ENCODE peak calls at places on chromosome 15, in eight cellular contexts. D is heart right ventricle; A is Panc1; G is mucosa of gallbladder; J is fibroblast of mammary gland; N is anterior cingulate cortex; C is fibroblast of pulmonary artery; F is CD8-positive, alpha-beta memory T cell. I is an unnamed sample.

GRCh38 chr15:86036243-86036642 is 43.4 kb upstream of the AGBL1 start:
- DNase-seq in D (no peak), A (no peak), G (no peak), J (no peak), N (no peak), C (no peak), F (no peak), I (no peak)

GRCh38 chr15:62935300-62936081 is 107.1 kb upstream of the TPM1 start:
- DNase-seq in D (no peak), A (no peak), G (peak; percentile 28), J (no peak), N (no peak), C (no peak), F (no peak), I (no peak)

GRCh38 chr15:45802140-45802539 is 167.3 kb downstream of the SQOR start:
- DNase-seq in D (no peak), A (no peak), G (no peak), J (no peak), N (no peak), C (no peak), F (no peak), I (no peak)

GRCh38 chr15:39171944-39172368 is 408.9 kb upstream of the THBS1 start:
- DNase-seq in D (no peak), A (peak; percentile 86), G (peak; percentile 67), J (peak; percentile 98), N (peak; percentile 58), C (peak; percentile 99), F (no peak), I (no peak)

GRCh38 chr15:72203507-72203837 is 5.9 kb upstream of the GRAMD2A start:
- DNase-seq in D (peak; percentile 67), A (no peak), G (peak; percentile 70), J (peak; percentile 81), N (peak; percentile 91), C (peak; percentile 88), F (no peak), I (no peak)

GRCh38 chr15:43792761-43793493 is 807 bp downstream of the SERF2 start:
- DNase-seq in D (peak; percentile 33), A (no peak), G (no peak), J (peak; percentile 46), N (no peak), C (peak; percentile 40), F (peak; percentile 18), I (peak; percentile 19)

GRCh38 chr15:80179025-80179759 is 26.4 kb downstream of the FAH start:
- DNase-seq in D (no peak), A (peak; percentile 89), G (no peak), J (peak; percentile 97), N (no peak), C (peak; percentile 87), F (no peak), I (no peak)

GRCh38 chr15:96053039-96054021 is 277.2 kb upstream of the NR2F2 start:
- DNase-seq in D (peak; percentile 72), A (no peak), G (peak; percentile 47), J (no peak), N (no peak), C (peak; percentile 48), F (no peak), I (no peak)

GRCh38 chr15:67329984-67330733 is 75.6 kb downstream of the IQCH start:
- DNase-seq in D (no peak), A (no peak), G (no peak), J (no peak), N (no peak), C (peak; percentile 8), F (no peak), I (no peak)

GRCh38 chr15:100559330-100559729 is 30.6 kb upstream of the CERS3 start:
- DNase-seq in D (no peak), A (no peak), G (peak; percentile 35), J (peak; percentile 91), N (no peak), C (peak; percentile 79), F (no peak), I (no peak)

GRCh38 chr15:71349736-71350515 is 234.7 kb downstream of the THSD4 start:
- DNase-seq in D (no peak), A (no peak), G (no peak), J (no peak), N (no peak), C (no peak), F (no peak), I (no peak)

GRCh38 chr15:29681486-29681845 is 140.8 kb downstream of the TJP1 start:
- DNase-seq in D (no peak), A (no peak), G (no peak), J (no peak), N (no peak), C (no peak), F (no peak), I (no peak)

GRCh38 chr15:92541197-92542190 is 114.1 kb downstream of the FAM174B start:
- DNase-seq in D (peak; percentile 22), A (no peak), G (no peak), J (peak; percentile 6), N (no peak), C (no peak), F (no peak), I (no peak)

GRCh38 chr15:68328485-68328884 is 50.9 kb downstream of the FEM1B start:
- DNase-seq in D (no peak), A (no peak), G (no peak), J (no peak), N (no peak), C (no peak), F (no peak), I (no peak)

GRCh38 chr15:81113861-81114261 is 20.2 kb upstream of the CFAP161 start:
- DNase-seq in D (no peak), A (no peak), G (no peak), J (peak; percentile 46), N (no peak), C (peak; percentile 36), F (no peak), I (no peak)

GRCh38 chr15:95459288-95459687 is 871.2 kb upstream of the NR2F2 start:
- DNase-seq in D (no peak), A (no peak), G (no peak), J (peak; percentile 67), N (no peak), C (peak; percentile 69), F (no peak), I (no peak)

GRCh38 chr15:41866263-41866703 is 27.6 kb downstream of the SPTBN5 start:
- DNase-seq in D (no peak), A (no peak), G (no peak), J (no peak), N (no peak), C (no peak), F (no peak), I (no peak)

GRCh38 chr15:50028323-50028722 is 90.7 kb downstream of the ATP8B4 start:
- DNase-seq in D (no peak), A (no peak), G (no peak), J (no peak), N (no peak), C (no peak), F (no peak), I (no peak)

GRCh38 chr15:40342421-40343313 is 1.9 kb upstream of the CCDC9B start:
- DNase-seq in D (no peak), A (no peak), G (no peak), J (peak; percentile 41), N (no peak), C (peak; percentile 52), F (no peak), I (no peak)

GRCh38 chr15:68206711-68207151 is 1.6 kb upstream of the CALML4 start:
- DNase-seq in D (no peak), A (no peak), G (no peak), J (no peak), N (no peak), C (no peak), F (no peak), I (no peak)

GRCh38 chr15:77862651-77863104 is 214.8 kb downstream of the TBC1D2B start:
- DNase-seq in D (no peak), A (no peak), G (no peak), J (no peak), N (no peak), C (no peak), F (no peak), I (no peak)

GRCh38 chr15:56736881-56737707 is 3.8 kb upstream of the ZNF280D start:
- DNase-seq in D (no peak), A (no peak), G (no peak), J (no peak), N (no peak), C (peak; percentile 57), F (no peak), I (no peak)

GRCh38 chr15:84552896-84553295 is 47.9 kb upstream of the ZSCAN2 start:
- DNase-seq in D (no peak), A (no peak), G (no peak), J (peak; percentile 17), N (no peak), C (no peak), F (no peak), I (no peak)

GRCh38 chr15:48965972-48966371 is 2.3 kb upstream of the SHC4 start:
- DNase-seq in D (no peak), A (no peak), G (no peak), J (peak; percentile 76), N (no peak), C (peak; percentile 85), F (no peak), I (no peak)

GRCh38 chr15:69593981-69594966 is 141.7 kb downstream of the RPLP1 start:
- DNase-seq in D (peak; percentile 43), A (no peak), G (peak; percentile 93), J (peak; percentile 70), N (no peak), C (peak; percentile 50), F (no peak), I (no peak)

GRCh38 chr15:66066439-66066838 is 187.1 kb downstream of the MEGF11 start:
- DNase-seq in D (no peak), A (no peak), G (no peak), J (no peak), N (no peak), C (no peak), F (no peak), I (no peak)

GRCh38 chr15:28873585-28874139 is 12.1 kb upstream of the APBA2 start:
- DNase-seq in D (no peak), A (no peak), G (no peak), J (no peak), N (no peak), C (no peak), F (no peak), I (no peak)

GRCh38 chr15:60004019-60004845 is at the start of gene FOXB1:
- DNase-seq in D (no peak), A (no peak), G (no peak), J (no peak), N (no peak), C (no peak), F (no peak), I (no peak)

GRCh38 chr15:71085809-71086208 is 29.5 kb upstream of the THSD4 start:
- DNase-seq in D (no peak), A (no peak), G (no peak), J (no peak), N (no peak), C (no peak), F (no peak), I (no peak)

GRCh38 chr15:27747997-27748396 is 351.1 kb downstream of the OCA2 start:
- DNase-seq in D (no peak), A (no peak), G (no peak), J (no peak), N (no peak), C (no peak), F (no peak), I (no peak)

GRCh38 chr15:77696006-77696631 is 63.4 kb upstream of the LINGO1 start:
- DNase-seq in D (no peak), A (no peak), G (no peak), J (no peak), N (no peak), C (no peak), F (no peak), I (no peak)

GRCh38 chr15:61857169-61857829 is 202.9 kb downstream of the VPS13C start:
- DNase-seq in D (no peak), A (no peak), G (no peak), J (no peak), N (no peak), C (peak; percentile 43), F (no peak), I (no peak)

GRCh38 chr15:98870788-98871187 is 136.8 kb downstream of the PGPEP1L start:
- DNase-seq in D (peak; percentile 59), A (no peak), G (no peak), J (no peak), N (peak; percentile 20), C (no peak), F (no peak), I (no peak)

GRCh38 chr15:82572311-82572710 is 32.1 kb upstream of the RPS17 start:
- DNase-seq in D (no peak), A (no peak), G (no peak), J (peak; percentile 13), N (peak; percentile 47), C (no peak), F (no peak), I (no peak)

I was measured in natural killer cell.